ENCODE peak calls at places on chromosomes 7 and 10, in six cellular contexts. B is dorsolateral prefrontal cortex, R is pancreas, Z is body of pancreas, Y is psoas muscle, J is Panc1. W is an unnamed sample. For H3K27me3, the result is how much of the 10 kb centered on the place peaks cover.

GRCh38 chr10:119395287-119396007 is 147.1 kb downstream of the RGS10 start:
- DNase-seq in R (no peak), Y (peak), J (no peak), Z (no peak), B (no peak), W (no peak)

GRCh38 chr10:100688201-100688600 is 57.2 kb upstream of the PAX2 start:
- DNase-seq in R (no peak), Y (no peak), Z (no peak), B (no peak), J (no peak), W (no peak)

GRCh38 chr7:4633012-4633411 is 49.1 kb upstream of the FOXK1 start:
- DNase-seq in Z (no peak), B (no peak), J (peak), Y (no peak), R (no peak), W (no peak)

GRCh38 chr7:1457949-1458675 is 1.2 kb downstream of the MICALL2 start:
- DNase-seq in J (no peak), Z (peak), B (no peak), R (no peak), Y (no peak), W (no peak)

GRCh38 chr10:110016037-110016436 is 8.3 kb downstream of the ADD3 start:
- DNase-seq in Y (no peak), B (no peak), Z (no peak), R (no peak), J (no peak), W (no peak)

GRCh38 chr7:101094791-101095375 is 9.6 kb downstream of the TRIM56 start:
- DNase-seq in B (no peak), R (no peak), Z (peak), Y (peak), J (no peak), W (no peak)

GRCh38 chr10:62384447-62385081 is 10.4 kb downstream of the ZNF365 start:
- DNase-seq in Y (no peak), Z (no peak), R (no peak), J (no peak), B (no peak), W (no peak)

GRCh38 chr7:130748531-130749389 is 14.8 kb upstream of the KLF14 start:
- DNase-seq in Y (no peak), Z (no peak), J (no peak), R (no peak), B (no peak), W (no peak)

GRCh38 chr7:151141855-151142685 is 25.4 kb downstream of the GBX1 start:
- DNase-seq in B (peak), Y (peak), R (peak), Z (peak), J (no peak), W (no peak)

GRCh38 chr7:90216771-90217170 is 5.2 kb downstream of the STEAP2 start:
- DNase-seq in Z (peak), J (no peak), Y (no peak), B (no peak), R (no peak), W (no peak)

GRCh38 chr10:113992601-113993011 is 51.1 kb upstream of the ADRB1 start:
- DNase-seq in J (no peak), R (no peak), Y (peak), B (no peak), Z (no peak), W (no peak)

GRCh38 chr10:13271552-13272163 is 28.2 kb downstream of the PHYH start:
- DNase-seq in R (peak), Y (peak), B (peak), Z (peak), J (no peak), W (peak)
- H3K27me3 ChIP-seq in R (under half), Y (under half), B (under half), Z (under half), J (under half), W (under half)

GRCh38 chr10:44198780-44199097 is 186.2 kb downstream of the CXCL12 start:
- DNase-seq in Z (no peak), Y (peak), J (no peak), B (no peak), R (no peak), W (no peak)
- H3K27ac ChIP-seq in Z (no peak), Y (peak), J (no peak), B (no peak), R (no peak), W (no peak)

GRCh38 chr10:124911124-124912051 is 30.5 kb upstream of the ZRANB1 start:
- DNase-seq in B (no peak), Z (no peak), Y (no peak), J (no peak), R (no peak), W (no peak)
- H3K4me3 ChIP-seq in B (no peak), Z (no peak), Y (no peak), J (no peak), R (no peak), W (no peak)

DNA sequence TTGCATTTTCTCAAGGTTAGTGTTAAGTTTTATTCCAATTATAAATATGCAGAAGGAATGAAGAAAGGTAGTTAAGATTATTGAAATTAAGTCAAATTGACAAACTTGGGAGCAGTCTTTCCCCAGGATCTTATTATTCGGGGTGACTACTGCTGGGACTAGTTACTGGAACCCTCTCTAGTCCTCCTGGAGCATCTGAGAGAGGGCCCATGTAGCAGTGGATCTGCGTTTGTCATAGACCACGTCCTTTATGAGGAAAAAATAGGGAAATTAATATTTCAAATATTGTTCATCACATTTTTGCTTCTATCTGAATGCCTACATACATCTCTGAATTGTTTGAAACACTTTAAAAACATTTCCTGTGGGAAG is 41.0 kb downstream of the CNPY1 start:
- DNase-seq in B (no peak), Z (no peak), Y (no peak), J (no peak), R (no peak), W (no peak)
- H3K27me3 ChIP-seq in B (under half), Z (under half), Y (under half), J (half or more), R (under half), W (half or more)

GRCh38 chr7:135510603-135511183 is 791 bp upstream of the CNOT4 start:
- DNase-seq in J (peak), Z (no peak), R (no peak), B (peak), Y (no peak), W (no peak)
- H3K27ac ChIP-seq in J (peak), Z (peak), R (no peak), B (no peak), Y (peak), W (peak)

GRCh38 chr10:7030134-7030855 is 380.5 kb downstream of the SFMBT2 start:
- DNase-seq in Z (no peak), R (no peak), J (no peak), B (no peak), Y (no peak), W (no peak)
- H3K4me3 ChIP-seq in Z (no peak), R (no peak), J (no peak), B (no peak), Y (no peak), W (no peak)

GRCh38 chr7:26854932-26855331 is 9.5 kb downstream of the SKAP2 start:
- DNase-seq in Y (no peak), Z (no peak), R (no peak), B (no peak), J (no peak), W (no peak)
- H3K27me3 ChIP-seq in Y (under half), Z (under half), R (under half), B (under half), J (under half), W (under half)

GRCh38 chr10:132482090-132482489 is 55.5 kb upstream of the INPP5A start:
- DNase-seq in Z (peak), B (no peak), Y (peak), R (no peak), J (no peak), W (no peak)
- H3K27ac ChIP-seq in Z (no peak), B (no peak), Y (no peak), R (no peak), J (no peak), W (no peak)